ENCODE peak calls at places on chromosomes 16 and 17, in six cellular contexts. W is CD8-positive, alpha-beta memory T cell; Y is neural progenitor cell; U is SK-N-SH; R is breast epithelium; P is small intestine. S is an unnamed sample. For H3K9me3, the result is how much of the 10 kb centered on the place peaks cover.

GRCh38 chr16:74868501-74868900 is 93.9 kb upstream of the FA2H start:
- DNase-seq in W (no peak), Y (peak), U (no peak), R (no peak), P (peak), S (no peak)

GRCh38 chr17:13671771-13672170 is 70.0 kb upstream of the HS3ST3A1 start:
- DNase-seq in W (no peak), Y (peak), U (no peak), R (no peak), P (no peak), S (no peak)

GRCh38 chr16:21070564-21070963 is 80.1 kb downstream of the DNAH3 start:
- DNase-seq in W (no peak), Y (no peak), U (no peak), R (no peak), P (no peak), S (no peak)

GRCh38 chr16:66427036-66427446 is at the start of gene BEAN1:
- DNase-seq in W (no peak), Y (peak), U (peak), R (no peak), P (no peak), S (no peak)

GRCh38 chr17:4607261-4607731 is 23.0 kb downstream of the SMTNL2 start:
- DNase-seq in W (no peak), Y (no peak), U (no peak), R (no peak), P (no peak), S (no peak)

GRCh38 chr17:48610282-48611211 is at the start of gene HOXB7:
- DNase-seq in W (peak), Y (no peak), U (peak), R (no peak), P (no peak), S (peak)

GRCh38 chr17:61970030-61970429 is 42.2 kb upstream of the INTS2 start:
- DNase-seq in W (no peak), Y (no peak), U (no peak), R (no peak), P (no peak), S (no peak)

GRCh38 chr17:72342582-72343527 is 222.0 kb downstream of the SOX9 start:
- DNase-seq in W (no peak), Y (no peak), U (no peak), R (peak), P (no peak), S (no peak)

GRCh38 chr16:80507538-80507937 is 33.3 kb upstream of the DYNLRB2 start:
- DNase-seq in W (no peak), Y (no peak), U (no peak), R (no peak), P (no peak), S (no peak)

GRCh38 chr16:89505204-89506112 is 2.7 kb upstream of the SPG7 start:
- DNase-seq in W (peak), Y (no peak), U (no peak), R (peak), P (peak), S (peak)

GRCh38 chr16:72131036-72131435 is 37.4 kb downstream of the DHX38 start:
- DNase-seq in W (no peak), Y (no peak), U (no peak), R (no peak), P (no peak), S (no peak)

GRCh38 chr17:51347851-51348584 is 87.7 kb downstream of the UTP18 start:
- DNase-seq in W (no peak), Y (no peak), U (no peak), R (no peak), P (no peak), S (no peak)

DNA sequence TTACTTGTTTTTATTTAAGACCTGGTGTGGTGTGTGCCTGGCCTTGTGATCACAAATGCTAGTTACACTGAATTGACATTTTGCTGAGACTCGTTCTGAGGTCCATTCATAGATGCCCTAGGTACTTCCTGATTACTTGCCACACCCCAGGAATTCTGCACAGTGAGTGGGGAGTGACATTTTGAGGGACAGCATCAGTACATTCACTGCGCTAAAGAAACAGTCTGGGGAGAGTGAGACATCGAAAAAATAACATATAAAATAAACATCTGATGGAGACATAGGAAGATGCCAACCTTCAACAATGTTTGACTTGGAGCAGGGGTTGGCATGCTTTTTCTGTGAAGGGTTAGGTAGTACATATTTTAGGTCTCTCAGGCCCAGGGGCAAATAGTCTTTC is 30.4 kb downstream of the ABCC1 start:
- DNase-seq in W (no peak), Y (no peak), U (no peak), R (no peak), P (no peak), S (no peak)
- H3K9me3 ChIP-seq in W (under half), Y (under half), U (under half), R (under half), P (under half), S (under half)

GRCh38 chr16:85901760-85902365 is 2.9 kb downstream of the IRF8 start:
- DNase-seq in W (no peak), Y (no peak), U (no peak), R (no peak), P (peak), S (no peak)

GRCh38 chr16:85903576-85903975 is 4.6 kb downstream of the IRF8 start:
- DNase-seq in W (no peak), Y (no peak), U (no peak), R (no peak), P (no peak), S (no peak)

GRCh38 chr16:85901110-85901509 is 2.1 kb downstream of the IRF8 start:
- DNase-seq in W (no peak), Y (no peak), U (no peak), R (no peak), P (no peak), S (no peak)

GRCh38 chr16:85900031-85900792 is 1.2 kb downstream of the IRF8 start:
- DNase-seq in W (no peak), Y (no peak), U (no peak), R (no peak), P (peak), S (no peak)

GRCh38 chr16:85902366-85903155 is 3.6 kb downstream of the IRF8 start:
- DNase-seq in W (peak), Y (peak), U (no peak), R (no peak), P (peak), S (no peak)
- H3K9me3 ChIP-seq in W (under half), Y (under half), U (under half), R (under half), P (under half), S (under half)

DNA sequence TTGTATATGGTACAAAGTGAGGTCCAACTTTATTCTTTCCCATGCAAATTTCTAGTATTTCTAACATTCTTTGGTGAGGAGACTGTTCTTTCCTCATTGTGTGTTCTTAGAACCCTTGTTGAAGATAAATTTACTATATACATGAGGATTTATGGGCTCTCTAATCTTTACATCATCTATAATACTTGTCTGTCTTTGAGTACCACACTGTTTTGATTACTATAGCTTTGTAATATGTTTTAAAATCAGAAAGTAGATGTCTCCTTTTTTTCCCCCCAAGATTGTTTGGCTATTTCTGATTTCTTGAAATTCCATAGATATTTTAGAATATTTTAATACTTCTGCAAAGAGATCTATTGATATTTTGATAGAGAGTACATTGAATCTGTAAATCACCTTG is 23.7 kb downstream of the ZNF267 start:
- DNase-seq in W (no peak), Y (no peak), U (no peak), R (no peak), P (no peak), S (no peak)
- H3K9me3 ChIP-seq in W (under half), Y (under half), U (under half), R (under half), P (under half), S (under half)

DNA sequence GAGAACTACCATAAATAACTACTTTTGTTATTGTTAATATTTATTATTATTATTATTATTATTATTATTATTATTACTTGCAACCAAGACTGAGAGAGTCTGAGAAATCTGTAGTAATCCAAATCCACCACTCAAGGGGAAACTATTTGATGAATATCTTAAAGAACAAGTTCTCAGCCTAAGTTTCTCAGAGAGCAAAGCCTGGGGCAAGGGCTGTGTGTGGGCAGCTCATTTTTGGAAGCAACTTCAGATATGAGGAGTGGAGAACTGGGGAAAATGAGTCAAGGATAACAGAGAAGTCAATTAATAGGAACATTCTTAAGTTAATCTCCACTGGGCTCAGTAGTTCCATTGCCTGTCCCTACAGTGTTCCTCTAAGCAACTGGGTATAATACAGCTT is 57.1 kb upstream of the KCNJ16 start:
- DNase-seq in W (no peak), Y (no peak), U (no peak), R (no peak), P (no peak), S (no peak)
- H3K9me3 ChIP-seq in W (under half), Y (under half), U (under half), R (under half), P (under half), S (under half)

GRCh38 chr16:19239756-19240155 is 45.8 kb upstream of the CLEC19A start:
- DNase-seq in W (no peak), Y (no peak), U (no peak), R (no peak), P (no peak), S (no peak)

GRCh38 chr16:19238386-19238785 is 47.1 kb upstream of the CLEC19A start:
- DNase-seq in W (no peak), Y (no peak), U (no peak), R (no peak), P (no peak), S (no peak)

GRCh38 chr16:19242186-19242585 is 43.3 kb upstream of the CLEC19A start:
- DNase-seq in W (no peak), Y (no peak), U (no peak), R (no peak), P (no peak), S (no peak)

GRCh38 chr16:19241512-19241911 is 44.0 kb upstream of the CLEC19A start:
- DNase-seq in W (no peak), Y (no peak), U (no peak), R (no peak), P (no peak), S (no peak)

GRCh38 chr16:19240494-19240893 is 45.0 kb upstream of the CLEC19A start:
- DNase-seq in W (no peak), Y (no peak), U (no peak), R (no peak), P (no peak), S (no peak)
- H3K9me3 ChIP-seq in W (under half), Y (under half), U (under half), R (under half), P (under half), S (under half)

DNA sequence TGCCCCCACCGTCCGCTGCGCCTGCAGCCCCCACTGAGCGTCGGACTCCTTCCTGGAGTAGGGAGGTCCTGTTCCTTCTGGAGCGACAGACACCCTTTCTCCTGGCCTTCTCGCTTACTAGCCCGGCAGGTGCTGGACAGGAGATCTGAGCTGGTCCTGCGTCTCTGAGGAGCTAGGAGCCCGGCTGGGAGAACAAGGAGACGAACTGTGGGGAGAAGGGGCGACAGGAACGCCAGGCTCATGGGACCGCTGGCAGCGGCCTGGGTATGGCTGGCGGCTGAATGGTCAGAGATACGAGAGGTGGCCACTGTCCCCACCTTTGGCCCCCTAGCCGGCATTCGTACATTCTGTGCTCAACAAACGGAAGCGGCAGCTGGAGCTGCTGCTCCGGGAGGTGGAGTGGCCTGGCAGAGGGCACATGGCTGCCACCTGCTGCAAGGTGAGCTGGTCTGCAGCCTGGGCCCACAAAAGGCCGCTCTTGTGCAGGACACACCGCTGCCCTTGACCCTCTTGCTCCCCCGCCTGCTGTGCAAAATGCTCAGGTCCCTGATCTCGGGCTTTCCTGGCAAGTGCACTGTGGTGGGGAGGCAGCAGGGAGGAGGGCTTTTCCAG is 2066.7 kb downstream of the TP53TG3F start:
- DNase-seq in W (no peak), Y (no peak), U (peak), R (no peak), P (no peak), S (no peak)
- H3K9me3 ChIP-seq in W (under half), Y (under half), U (under half), R (under half), P (under half), S (under half)

GRCh38 chr16:68768170-68768569 is 31.1 kb downstream of the CDH1 start:
- DNase-seq in W (no peak), Y (no peak), U (no peak), R (no peak), P (no peak), S (no peak)
- H3K9me3 ChIP-seq in W (under half), Y (under half), U (under half), R (under half), P (under half), S (under half)